ENCODE peak calls at places on chromosomes 3 and 15, in seven cellular contexts. B, J, F, V, E, U and L are unnamed samples. For H3K27me3, the result is how much of the 10 kb centered on the place peaks cover.

GRCh38 chr3:105747056-105747455 is 121.8 kb downstream of the CBLB start:
- DNase-seq in U (no peak), F (no peak), E (no peak), B (no peak), V (no peak), J (peak), L (no peak)

GRCh38 chr3:120652896-120653545 is 29.0 kb downstream of the HGD start:
- DNase-seq in J (no peak), E (no peak), V (no peak), F (no peak), U (no peak), B (no peak), L (no peak)

GRCh38 chr3:158791259-158791920 is 10.5 kb upstream of the MFSD1 start:
- DNase-seq in U (no peak), E (no peak), B (no peak), J (peak), F (no peak), V (no peak), L (no peak)

GRCh38 chr3:50256978-50257890 is 11.7 kb upstream of the SEMA3B start:
- DNase-seq in B (no peak), F (no peak), E (no peak), V (peak), U (peak), J (no peak), L (no peak)

GRCh38 chr3:69967156-69967555 is 32.4 kb upstream of the SAMMSON start:
- DNase-seq in U (no peak), E (no peak), F (no peak), V (no peak), J (no peak), B (no peak), L (no peak)

GRCh38 chr3:177335728-177336127 is 138.4 kb upstream of the TBL1XR1 start:
- DNase-seq in E (no peak), F (peak), B (no peak), V (no peak), U (no peak), J (peak), L (no peak)

GRCh38 chr15:73051402-73051810 is 857 bp upstream of the NEO1 start:
- DNase-seq in B (peak), U (peak), E (peak), J (no peak), V (peak), F (peak), L (no peak)

GRCh38 chr3:59502806-59503205 is 453.0 kb upstream of the CFAP20DC start:
- DNase-seq in B (no peak), U (no peak), J (peak), E (no peak), V (no peak), F (no peak), L (no peak)

GRCh38 chr3:20316238-20316637 is 130.2 kb upstream of the SGO1 start:
- DNase-seq in J (no peak), E (no peak), V (no peak), B (no peak), U (no peak), F (no peak), L (no peak)

GRCh38 chr3:5026046-5026362 is 46.8 kb downstream of the BHLHE40 start:
- DNase-seq in F (no peak), U (no peak), E (no peak), B (no peak), V (no peak), J (no peak), L (no peak)

GRCh38 chr3:149555941-149556340 is 81.4 kb downstream of the TM4SF4 start:
- DNase-seq in V (no peak), B (no peak), E (peak), J (peak), U (no peak), F (no peak), L (no peak)

GRCh38 chr3:125340121-125340520 is 35.0 kb downstream of the ZNF148 start:
- DNase-seq in F (no peak), E (no peak), J (no peak), V (no peak), B (no peak), U (no peak), L (no peak)

GRCh38 chr3:73867524-73867923 is 242.8 kb upstream of the PDZRN3 start:
- DNase-seq in J (no peak), V (no peak), E (no peak), B (no peak), U (no peak), F (no peak), L (no peak)

GRCh38 chr3:57594144-57594543 is 3.0 kb downstream of the ARF4 start:
- DNase-seq in F (no peak), V (no peak), U (no peak), E (no peak), B (no peak), J (peak), L (no peak)

GRCh38 chr15:32957219-32957618 is 237.3 kb downstream of the FMN1 start:
- DNase-seq in E (no peak), V (no peak), F (no peak), J (no peak), U (no peak), B (no peak), L (no peak)

GRCh38 chr3:38168151-38168987 is 3.0 kb downstream of the OXSR1 start:
- DNase-seq in F (no peak), U (no peak), E (no peak), J (peak), V (no peak), B (no peak), L (no peak)

GRCh38 chr15:30921781-30922371 is 18.2 kb downstream of the FAN1 start:
- DNase-seq in J (no peak), V (no peak), F (peak), U (no peak), E (peak), B (no peak), L (no peak)

GRCh38 chr3:23735062-23735461 is 70.7 kb upstream of the UBE2E1 start:
- DNase-seq in E (no peak), V (no peak), F (no peak), U (no peak), J (no peak), B (no peak), L (no peak)

GRCh38 chr3:197339841-197340520 is 41.6 kb upstream of the DLG1 start:
- DNase-seq in E (no peak), U (peak), V (no peak), B (no peak), F (peak), J (peak), L (no peak)

GRCh38 chr15:82044373-82045178 is 1.2 kb downstream of the MEX3B start:
- DNase-seq in V (peak), F (peak), J (peak), B (peak), U (peak), E (peak), L (peak)

GRCh38 chr15:97728791-97729190 is 231.7 kb upstream of the ARRDC4 start:
- DNase-seq in U (peak), V (no peak), E (peak), B (no peak), F (no peak), J (no peak), L (no peak)

GRCh38 chr3:150319900-150320299 is 88.2 kb upstream of the TSC22D2 start:
- DNase-seq in E (no peak), J (peak), B (no peak), F (no peak), U (no peak), V (no peak), L (no peak)

DNA sequence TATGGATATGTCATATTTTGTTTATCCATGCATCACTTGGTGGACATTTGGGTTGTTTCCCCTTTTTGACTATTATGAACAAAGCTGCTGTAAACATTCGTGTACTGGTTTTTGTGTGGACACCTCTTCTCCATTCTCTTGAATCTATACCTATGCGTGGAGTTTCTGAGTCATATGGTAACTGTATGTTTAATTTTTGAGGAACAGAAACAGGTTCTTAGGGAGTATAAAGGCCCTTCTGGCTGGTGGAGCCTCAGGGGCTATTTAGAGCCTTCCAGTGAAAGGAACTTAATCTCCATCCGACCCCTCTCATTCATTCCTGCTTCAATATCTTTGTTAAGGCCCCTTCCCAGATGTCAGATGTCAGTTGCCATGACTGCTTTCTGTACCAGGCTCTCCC is 14.1 kb upstream of the CTXND1 start:
- DNase-seq in J (no peak), F (no peak), E (no peak), U (no peak), V (no peak), B (no peak), L (no peak)
- H3K27me3 ChIP-seq in J (half or more), F (under half), E (under half), U (under half), V (under half), B (under half), L (under half)

GRCh38 chr3:127454968-127455367 is 135.6 kb downstream of the TPRA1 start:
- DNase-seq in U (no peak), V (no peak), E (no peak), F (no peak), J (no peak), B (no peak), L (no peak)
- H3K27me3 ChIP-seq in U (half or more), V (under half), E (half or more), F (under half), J (half or more), B (half or more), L (under half)

GRCh38 chr15:40437754-40438687 is 2.7 kb upstream of the BAHD1 start:
- DNase-seq in V (peak), U (no peak), E (no peak), J (no peak), F (no peak), B (no peak), L (no peak)

GRCh38 chr15:40436892-40437753 is 3.6 kb upstream of the BAHD1 start:
- DNase-seq in J (no peak), E (no peak), F (no peak), B (no peak), V (peak), U (no peak), L (no peak)

GRCh38 chr15:40436116-40436891 is 4.4 kb upstream of the BAHD1 start:
- DNase-seq in F (no peak), E (peak), B (no peak), V (peak), U (peak), J (no peak), L (peak)

GRCh38 chr15:40438712-40439111 is 2.0 kb upstream of the BAHD1 start:
- DNase-seq in U (no peak), F (no peak), E (peak), J (no peak), B (no peak), V (peak), L (no peak)

GRCh38 chr15:40435331-40436089 is 5.2 kb upstream of the BAHD1 start:
- DNase-seq in E (no peak), U (no peak), V (peak), B (no peak), F (no peak), J (no peak), L (no peak)
- H3K27me3 ChIP-seq in E (under half), U (under half), V (under half), B (under half), F (under half), J (half or more), L (under half)

GRCh38 chr15:60906275-60906674 is 322.8 kb downstream of the RORA start:
- DNase-seq in J (no peak), B (no peak), V (no peak), E (no peak), U (no peak), F (no peak), L (no peak)

GRCh38 chr15:60910202-60910601 is 318.9 kb downstream of the RORA start:
- DNase-seq in J (no peak), B (no peak), E (no peak), U (no peak), V (no peak), F (no peak), L (no peak)

GRCh38 chr15:60907233-60907947 is 321.7 kb downstream of the RORA start:
- DNase-seq in B (no peak), E (no peak), F (peak), J (no peak), V (no peak), U (no peak), L (no peak)

GRCh38 chr15:60905587-60905986 is 323.5 kb downstream of the RORA start:
- DNase-seq in B (no peak), U (peak), V (no peak), F (no peak), E (no peak), J (no peak), L (no peak)

DNA sequence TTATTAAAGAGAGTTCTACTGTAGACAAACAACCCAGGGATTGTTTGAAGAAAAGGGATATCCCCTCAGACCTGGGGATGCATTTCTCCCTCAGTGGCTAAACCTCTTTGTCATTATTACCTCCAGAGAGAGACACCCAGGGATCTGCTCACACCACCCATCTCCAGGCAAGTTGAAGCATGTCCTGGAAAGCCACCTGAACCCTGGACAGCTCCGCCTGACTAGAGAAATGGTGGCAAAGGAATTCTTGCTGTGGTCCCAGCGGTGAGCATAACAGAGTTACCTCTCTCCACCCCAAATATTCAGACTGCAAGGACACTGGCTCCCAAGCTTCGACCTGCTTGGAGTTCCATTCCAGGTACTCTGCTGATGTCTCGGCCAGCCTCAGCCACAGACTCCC is 320.2 kb downstream of the RORA start:
- DNase-seq in V (no peak), B (no peak), E (no peak), J (no peak), F (no peak), U (no peak), L (no peak)
- H3K27me3 ChIP-seq in V (under half), B (under half), E (under half), J (under half), F (under half), U (under half), L (under half)

GRCh38 chr15:80777137-80777536 is 2.0 kb upstream of the CEMIP start:
- DNase-seq in F (peak), E (no peak), J (peak), V (no peak), U (peak), B (no peak), L (no peak)

GRCh38 chr15:80779658-80780415 is 667 bp downstream of the CEMIP start:
- DNase-seq in J (peak), B (no peak), V (peak), F (no peak), E (peak), U (peak), L (peak)

GRCh38 chr15:80777836-80778620 is 1.1 kb upstream of the CEMIP start:
- DNase-seq in U (no peak), J (no peak), B (no peak), E (no peak), V (no peak), F (no peak), L (no peak)

GRCh38 chr15:80778964-80779657 is at the start of gene CEMIP:
- DNase-seq in F (peak), B (peak), V (peak), E (peak), U (peak), J (peak), L (peak)

GRCh38 chr15:80778621-80778963 is 578 bp upstream of the CEMIP start:
- DNase-seq in U (no peak), F (no peak), V (no peak), E (no peak), J (no peak), B (no peak), L (no peak)
- H3K27me3 ChIP-seq in U (under half), F (under half), V (under half), E (half or more), J (under half), B (half or more), L (under half)

DNA sequence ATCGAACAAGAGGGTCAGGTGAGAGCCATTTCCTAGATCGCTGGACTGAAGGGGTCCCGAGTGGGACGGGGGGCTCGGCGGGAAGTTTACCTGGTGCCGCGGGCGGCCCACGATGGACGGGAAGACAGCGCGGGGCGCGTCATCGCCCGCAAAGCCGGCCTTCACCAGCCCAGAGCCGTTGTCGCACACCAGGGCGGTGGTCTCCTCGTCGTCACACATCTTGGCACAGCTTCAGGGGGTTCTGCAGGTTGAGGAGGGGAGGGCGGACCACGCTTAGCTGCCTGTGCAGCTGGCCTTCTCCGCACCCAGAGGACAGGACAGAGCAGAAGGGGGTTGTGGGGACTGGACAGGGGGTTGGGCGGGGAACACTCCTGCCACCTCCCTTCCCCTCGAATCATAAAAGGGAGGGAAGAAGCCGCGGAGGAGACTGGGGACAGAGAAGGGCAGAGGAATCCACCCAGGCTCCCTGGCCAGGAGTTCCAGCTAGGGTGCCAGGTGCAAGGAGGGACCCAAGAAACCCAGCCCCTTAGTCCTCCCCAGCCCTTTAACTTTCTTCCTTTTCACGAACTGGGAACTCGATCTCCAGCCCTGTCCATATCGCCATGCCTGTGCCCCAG is 651 bp downstream of the ACTC1 start:
- DNase-seq in J (no peak), E (peak), F (no peak), B (no peak), V (no peak), U (no peak), L (no peak)
- H3K27me3 ChIP-seq in J (half or more), E (under half), F (under half), B (under half), V (under half), U (under half), L (under half)